ENCODE peak calls at places on chromosome 4, in ten cellular contexts. V, J, F, P, L, C, D, K, I and B are unnamed samples.

GRCh38 chr4:184472540-184473264 is 1.6 kb downstream of the IRF2 start:
- DNase-seq in V (peak; percentile 83), J (peak; percentile 51), F (peak; percentile 80), P (peak; percentile 86), L (peak; percentile 47), C (peak; percentile 59), D (peak; percentile 84), K (peak; percentile 76), I (peak; percentile 92), B (peak; percentile 76)

GRCh38 chr4:87659247-87659931 is 9.3 kb downstream of the DMP1 start:
- DNase-seq in V (no peak), J (no peak), F (no peak), P (no peak), L (no peak), C (no peak), D (no peak), K (no peak), I (no peak), B (no peak)

GRCh38 chr4:61425315-61425714 is 225.2 kb downstream of the ADGRL3 start:
- DNase-seq in V (no peak), J (no peak), F (no peak), P (no peak), L (no peak), C (no peak), D (no peak), K (no peak), I (no peak), B (no peak)

GRCh38 chr4:105902550-105903262 is 7.4 kb downstream of the NPNT start:
- DNase-seq in V (no peak), J (no peak), F (no peak), P (no peak), L (no peak), C (no peak), D (no peak), K (no peak), I (no peak), B (no peak)

GRCh38 chr4:55069248-55069647 is 56.1 kb downstream of the KDR start:
- DNase-seq in V (no peak), J (no peak), F (peak; percentile 19), P (peak; percentile 65), L (no peak), C (no peak), D (no peak), K (no peak), I (no peak), B (no peak)

GRCh38 chr4:111283066-111283677 is 660.3 kb upstream of the PITX2 start:
- DNase-seq in V (peak; percentile 70), J (peak; percentile 57), F (peak; percentile 31), P (peak; percentile 24), L (peak; percentile 20), C (peak; percentile 19), D (no peak), K (peak; percentile 40), I (peak; percentile 63), B (peak; percentile 42)

GRCh38 chr4:175871774-175872405 is 59.8 kb upstream of the GPM6A start:
- DNase-seq in V (no peak), J (no peak), F (no peak), P (no peak), L (no peak), C (no peak), D (no peak), K (no peak), I (no peak), B (no peak)

GRCh38 chr4:26204249-26204825 is 116.5 kb upstream of the RBPJ start:
- DNase-seq in V (no peak), J (no peak), F (no peak), P (peak; percentile 14), L (no peak), C (no peak), D (no peak), K (no peak), I (no peak), B (peak; percentile 43)

GRCh38 chr4:39702716-39703115 is 4.8 kb downstream of the UBE2K start:
- DNase-seq in V (no peak), J (no peak), F (no peak), P (no peak), L (no peak), C (no peak), D (no peak), K (no peak), I (no peak), B (no peak)

GRCh38 chr4:47842985-47843384 is 5.1 kb upstream of the CORIN start:
- DNase-seq in V (no peak), J (peak; percentile 75), F (no peak), P (no peak), L (no peak), C (no peak), D (no peak), K (no peak), I (no peak), B (no peak)
- TF ChIP-seq POLR2A in V (no peak), J (no peak), F (no peak), P (no peak), L (no peak), C (no peak), D (no peak), K (no peak), I (no peak), B (no peak)

GRCh38 chr4:98928131-98928504 is 815 bp downstream of the EIF4E start:
- DNase-seq in V (peak; percentile 87), J (peak; percentile 78), F (peak; percentile 67), P (peak; percentile 63), L (no peak), C (peak; percentile 56), D (peak; percentile 66), K (peak; percentile 55), I (peak; percentile 65), B (peak; percentile 55)
- TF ChIP-seq POLR2A in V (no peak), J (no peak), F (no peak), P (no peak), L (no peak), C (no peak), D (no peak), K (no peak), I (no peak), B (no peak)

DNA sequence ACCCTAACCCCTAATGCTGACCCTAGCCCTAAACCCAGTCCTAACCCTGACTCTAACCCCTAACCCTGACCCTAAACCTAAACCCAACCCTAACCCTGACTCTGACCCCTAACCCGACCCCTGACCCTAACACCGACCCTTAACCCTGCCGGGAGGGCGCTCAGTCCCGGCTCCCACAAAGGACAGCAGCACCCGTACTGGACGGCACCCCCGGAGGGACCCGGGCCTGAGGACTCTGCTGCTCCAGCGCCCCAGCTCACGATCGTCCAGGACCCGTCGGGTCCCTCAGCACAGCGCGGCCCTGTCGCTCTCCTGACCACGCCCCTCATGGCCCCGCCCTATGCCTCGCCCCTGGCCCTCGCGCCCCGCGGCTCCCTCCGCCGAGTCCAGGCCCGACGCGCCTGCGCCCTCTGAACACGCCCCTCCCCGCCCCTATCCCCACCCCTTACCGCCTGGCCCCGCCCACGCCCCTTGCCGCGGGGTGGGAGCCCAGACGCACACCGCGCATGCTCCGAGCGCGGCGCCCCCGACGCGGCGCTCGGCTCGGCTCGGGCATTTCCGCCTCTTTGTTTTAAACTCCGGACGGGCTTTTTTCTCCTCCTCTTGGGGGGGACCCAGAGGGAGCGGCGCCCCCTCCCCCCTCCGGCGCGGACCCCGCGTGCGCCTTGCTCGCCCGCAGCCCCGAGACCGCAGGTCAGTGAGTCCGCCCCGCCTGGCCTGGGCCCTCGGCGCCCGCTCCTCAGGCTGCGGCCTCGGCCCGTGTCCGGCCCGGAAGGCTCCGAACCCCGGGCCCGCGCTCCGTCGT is at the start of gene PCGF3:
- DNase-seq in V (peak; percentile 97), J (peak; percentile 92), F (peak; percentile 98), P (peak; percentile 97), L (peak; percentile 93), C (peak; percentile 93), D (peak; percentile 98), K (peak; percentile 99), I (peak; percentile 99), B (peak; percentile 95)
- TF ChIP-seq POLR2A in V (peak; percentile 41), J (peak; percentile 74), F (peak; percentile 54), P (peak; percentile 82), L (peak; percentile 31), C (no peak), D (peak; percentile 65), K (peak; percentile 61), I (no peak), B (peak; percentile 81)

GRCh38 chr4:15002659-15003440 is 569 bp downstream of the CPEB2 start:
- DNase-seq in V (peak; percentile 88), J (peak; percentile 87), F (peak; percentile 79), P (peak; percentile 76), L (peak; percentile 36), C (peak; percentile 61), D (peak; percentile 79), K (peak; percentile 62), I (peak; percentile 83), B (peak; percentile 68)
- TF ChIP-seq POLR2A in V (peak; percentile 40), J (peak; percentile 77), F (peak; percentile 14), P (peak; percentile 38), L (no peak), C (no peak), D (no peak), K (peak; percentile 63), I (no peak), B (no peak)

DNA sequence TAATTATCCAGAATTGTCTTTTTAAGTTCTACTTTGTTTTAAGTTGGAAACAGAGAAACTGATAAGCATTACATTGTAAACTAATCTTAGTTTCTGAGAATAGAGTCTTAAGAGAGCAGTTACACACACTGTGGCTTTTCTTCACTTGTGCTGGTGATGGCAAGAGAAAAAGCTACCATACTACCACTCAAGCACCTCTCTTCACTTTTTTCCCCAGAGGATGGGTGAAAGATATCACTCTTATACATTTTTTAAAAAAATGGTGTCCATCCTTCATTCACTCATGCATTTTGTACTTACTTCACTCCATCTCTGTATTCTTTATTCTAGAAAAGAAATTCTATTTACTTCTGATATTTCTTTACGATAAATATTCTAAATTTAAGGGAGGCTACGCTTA is 42.5 kb upstream of the GRID2 start:
- DNase-seq in V (no peak), J (no peak), F (no peak), P (no peak), L (no peak), C (no peak), D (no peak), K (no peak), I (no peak), B (no peak)
- TF ChIP-seq POLR2A in V (no peak), J (no peak), F (no peak), P (no peak), L (no peak), C (no peak), D (no peak), K (no peak), I (no peak), B (no peak)

DNA sequence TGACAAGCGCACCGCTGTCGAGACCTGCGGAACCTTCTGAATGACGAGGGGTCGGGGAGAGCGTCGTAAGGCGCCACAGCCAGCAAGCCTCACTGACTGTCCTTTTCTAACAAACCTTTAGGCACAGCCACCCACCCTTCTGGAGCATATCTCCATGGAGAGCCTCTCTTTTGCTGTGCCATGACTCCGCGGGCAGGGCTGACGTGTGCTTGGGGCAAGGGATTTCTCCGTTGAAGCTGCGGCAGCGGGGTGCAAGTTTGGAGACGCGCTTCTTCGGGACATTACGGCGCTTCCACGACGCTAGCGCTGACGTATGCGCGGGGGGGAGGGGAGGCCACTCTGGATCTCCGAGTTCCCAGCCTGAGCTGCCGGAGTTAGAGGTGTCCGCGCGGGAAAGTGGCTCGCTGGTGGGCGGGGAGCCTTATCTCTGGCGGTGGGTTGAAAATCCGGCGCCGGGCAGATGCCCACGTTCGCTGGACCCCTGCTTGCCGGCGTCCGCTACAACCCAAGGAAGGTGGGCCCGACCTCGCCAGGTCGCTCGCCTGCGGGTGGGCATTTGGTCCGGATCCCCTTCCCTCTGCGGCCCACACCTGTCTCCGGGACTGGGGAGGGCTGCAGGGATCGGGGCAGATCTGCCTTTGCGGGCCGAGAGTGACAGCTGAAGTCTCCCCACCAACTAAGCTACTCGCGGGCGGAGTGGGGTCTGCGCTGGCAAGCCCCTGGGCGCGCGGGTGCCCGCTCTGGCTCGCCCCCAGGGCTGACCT is 540 bp upstream of the SLC10A7 start:
- DNase-seq in V (peak; percentile 94), J (peak; percentile 80), F (peak; percentile 94), P (peak; percentile 92), L (peak; percentile 86), C (peak; percentile 71), D (peak; percentile 95), K (peak; percentile 82), I (peak; percentile 93), B (peak; percentile 84)
- TF ChIP-seq POLR2A in V (peak; percentile 55), J (peak; percentile 19), F (no peak), P (peak; percentile 72), L (no peak), C (peak; percentile 13), D (peak; percentile 68), K (peak; percentile 69), I (no peak), B (peak; percentile 66)